ENCODE peak calls at places on chromosomes 13 and 19, in four cellular contexts. One of them, this sample, is unnamed.
A peak's percentile ranks its signal among the peaks of the same experiment; 100 is the strongest.

GRCh38 chr19:7515471-7516226 is at the start of gene ZNF358:
- DNase-seq in PC-3: peak; percentile 69
- DNase-seq in fibroblast of lung: peak; percentile 67
- DNase-seq in MM.1S: peak; percentile 53
- DNase-seq in this sample: peak; percentile 85

GRCh38 chr13:98451676-98452105 is 125.2 kb downstream of the STK24 start:
- DNase-seq in PC-3: no peak
- DNase-seq in fibroblast of lung: peak; percentile 81
- DNase-seq in MM.1S: no peak
- DNase-seq in this sample: peak; percentile 86

GRCh38 chr13:83327091-83327490 is 555.2 kb downstream of the SLITRK1 start:
- DNase-seq in PC-3: peak; percentile 74
- DNase-seq in fibroblast of lung: no peak
- DNase-seq in MM.1S: no peak
- DNase-seq in this sample: peak; percentile 3

GRCh38 chr19:10760268-10760944 is 42.5 kb downstream of the DNM2 start:
- DNase-seq in PC-3: peak; percentile 91
- DNase-seq in fibroblast of lung: peak; percentile 56
- DNase-seq in MM.1S: no peak
- DNase-seq in this sample: peak; percentile 34

GRCh38 chr13:24606486-24607170 is 73.6 kb upstream of the ATP12A start:
- DNase-seq in PC-3: no peak
- DNase-seq in fibroblast of lung: no peak
- DNase-seq in MM.1S: no peak
- DNase-seq in this sample: no peak

GRCh38 chr13:64709079-64709478 is 2521.1 kb downstream of the PCDH9 start:
- DNase-seq in PC-3: no peak
- DNase-seq in fibroblast of lung: no peak
- DNase-seq in MM.1S: no peak
- DNase-seq in this sample: no peak

GRCh38 chr13:99347911-99348451 is 40.8 kb upstream of the GPR183 start:
- DNase-seq in PC-3: no peak
- DNase-seq in fibroblast of lung: no peak
- DNase-seq in MM.1S: no peak
- DNase-seq in this sample: peak; percentile 9

GRCh38 chr19:18322318-18322758 is 538 bp downstream of the LSM4 start:
- DNase-seq in PC-3: peak; percentile 43
- DNase-seq in fibroblast of lung: peak; percentile 69
- DNase-seq in MM.1S: peak; percentile 53
- DNase-seq in this sample: peak; percentile 80

GRCh38 chr13:27961227-27962085 is 7.7 kb downstream of the CDX2 start:
- DNase-seq in PC-3: no peak
- DNase-seq in fibroblast of lung: no peak
- DNase-seq in MM.1S: no peak
- DNase-seq in this sample: no peak
- TF ChIP-seq EZH2 in PC-3: no peak
- TF ChIP-seq EZH2 in fibroblast of lung: no peak
- TF ChIP-seq EZH2 in MM.1S: no peak
- TF ChIP-seq EZH2 in this sample: peak; percentile 42

DNA sequence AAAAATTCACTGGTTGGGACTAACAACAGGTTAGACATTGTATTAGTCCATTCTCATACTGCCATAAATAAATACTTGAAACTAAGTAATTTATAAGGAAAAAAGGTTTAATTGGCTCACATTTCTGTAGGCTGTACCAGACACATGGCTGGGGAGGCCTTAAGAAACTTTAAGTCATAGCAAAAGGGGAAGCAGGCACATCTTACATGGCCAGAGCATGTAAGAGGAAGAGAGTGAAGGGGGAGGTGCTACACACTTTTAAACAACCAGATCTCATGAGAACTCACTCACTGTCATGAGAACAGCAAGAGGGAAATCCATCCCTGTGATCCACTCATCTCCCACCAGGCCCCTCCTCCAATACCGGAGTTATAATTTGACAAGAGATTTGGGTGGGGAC is 125.9 kb downstream of the SUCLA2 start:
- DNase-seq in PC-3: no peak
- DNase-seq in fibroblast of lung: no peak
- DNase-seq in MM.1S: no peak
- DNase-seq in this sample: no peak
- TF ChIP-seq EZH2 in PC-3: no peak
- TF ChIP-seq EZH2 in fibroblast of lung: no peak
- TF ChIP-seq EZH2 in MM.1S: no peak
- TF ChIP-seq EZH2 in this sample: no peak

GRCh38 chr19:46299004-46299509 is 2.2 kb downstream of the HIF3A start:
- DNase-seq in PC-3: peak; percentile 76
- DNase-seq in fibroblast of lung: peak; percentile 66
- DNase-seq in MM.1S: no peak
- DNase-seq in this sample: peak; percentile 88

GRCh38 chr19:46298477-46299003 is 1.7 kb downstream of the HIF3A start:
- DNase-seq in PC-3: no peak
- DNase-seq in fibroblast of lung: no peak
- DNase-seq in MM.1S: no peak
- DNase-seq in this sample: no peak

GRCh38 chr19:46297700-46298476 is 1.0 kb downstream of the HIF3A start:
- DNase-seq in PC-3: no peak
- DNase-seq in fibroblast of lung: no peak
- DNase-seq in MM.1S: no peak
- DNase-seq in this sample: no peak

GRCh38 chr19:46295401-46296308 is 1.2 kb upstream of the HIF3A start:
- DNase-seq in PC-3: no peak
- DNase-seq in fibroblast of lung: no peak
- DNase-seq in MM.1S: no peak
- DNase-seq in this sample: no peak

DNA sequence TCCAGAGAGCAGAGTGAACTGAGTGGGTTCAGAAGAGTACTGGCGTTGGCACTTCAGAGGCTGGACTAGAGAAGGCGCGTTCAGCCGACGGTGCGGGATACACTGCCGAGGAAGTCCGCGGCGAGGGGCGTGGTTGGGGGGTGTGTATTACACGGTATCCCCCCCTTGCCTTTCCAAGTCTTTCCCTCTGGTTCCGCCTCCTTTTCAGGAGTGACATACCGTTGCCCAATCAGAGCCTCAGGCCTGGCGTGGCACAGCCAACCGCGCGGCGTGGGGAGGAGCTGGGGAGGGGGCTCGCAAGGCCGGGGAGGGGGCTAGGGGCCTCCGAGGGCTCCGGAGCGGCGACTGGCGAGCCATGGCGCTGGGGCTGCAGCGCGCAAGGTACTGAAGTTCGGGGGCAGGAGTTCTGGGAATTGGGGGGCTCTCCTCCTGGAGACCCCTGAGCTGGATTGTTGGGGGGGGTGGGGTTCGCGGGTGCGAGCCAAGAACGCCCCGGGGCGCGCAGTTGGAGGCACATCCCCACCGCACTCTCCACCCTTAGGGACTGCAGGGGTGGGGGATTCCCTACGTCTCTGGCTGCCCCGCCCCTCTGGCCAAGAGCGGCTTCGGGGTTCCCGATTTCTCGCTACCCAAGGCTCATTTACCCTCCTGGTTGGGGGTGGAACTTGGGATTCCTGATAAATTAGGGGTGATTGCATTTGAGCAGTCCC is at the start of gene HIF3A:
- DNase-seq in PC-3: no peak
- DNase-seq in fibroblast of lung: no peak
- DNase-seq in MM.1S: no peak
- DNase-seq in this sample: peak; percentile 23
- TF ChIP-seq EZH2 in PC-3: no peak
- TF ChIP-seq EZH2 in fibroblast of lung: no peak
- TF ChIP-seq EZH2 in MM.1S: no peak
- TF ChIP-seq EZH2 in this sample: no peak

DNA sequence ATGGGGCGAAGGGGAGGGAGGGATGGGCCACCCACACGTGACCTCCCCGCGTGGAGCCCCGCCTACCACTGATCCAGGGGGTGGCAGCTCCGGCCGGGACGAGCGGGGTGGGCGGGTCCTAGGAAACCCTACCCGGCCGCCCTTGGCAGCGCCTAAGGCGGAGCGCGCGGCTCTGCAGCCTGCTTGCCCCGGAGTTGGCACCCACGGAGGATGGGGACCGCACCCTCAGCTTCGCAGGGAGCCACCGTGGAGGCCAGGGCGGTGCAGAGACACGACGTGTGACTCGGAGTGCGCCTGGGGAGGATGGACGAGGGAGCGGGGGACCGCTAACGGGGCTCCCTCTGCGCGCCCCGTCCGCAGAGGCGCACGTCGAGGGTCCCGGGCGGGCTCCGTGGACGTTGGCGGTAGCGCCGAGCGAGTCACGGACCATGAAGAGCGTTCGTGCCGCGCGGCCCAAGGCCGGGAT is at the start of gene RGS9BP:
- DNase-seq in PC-3: peak; percentile 61
- DNase-seq in fibroblast of lung: peak; percentile 45
- DNase-seq in MM.1S: peak; percentile 73
- DNase-seq in this sample: peak; percentile 89
- TF ChIP-seq EZH2 in PC-3: no peak
- TF ChIP-seq EZH2 in fibroblast of lung: no peak
- TF ChIP-seq EZH2 in MM.1S: no peak
- TF ChIP-seq EZH2 in this sample: no peak

DNA sequence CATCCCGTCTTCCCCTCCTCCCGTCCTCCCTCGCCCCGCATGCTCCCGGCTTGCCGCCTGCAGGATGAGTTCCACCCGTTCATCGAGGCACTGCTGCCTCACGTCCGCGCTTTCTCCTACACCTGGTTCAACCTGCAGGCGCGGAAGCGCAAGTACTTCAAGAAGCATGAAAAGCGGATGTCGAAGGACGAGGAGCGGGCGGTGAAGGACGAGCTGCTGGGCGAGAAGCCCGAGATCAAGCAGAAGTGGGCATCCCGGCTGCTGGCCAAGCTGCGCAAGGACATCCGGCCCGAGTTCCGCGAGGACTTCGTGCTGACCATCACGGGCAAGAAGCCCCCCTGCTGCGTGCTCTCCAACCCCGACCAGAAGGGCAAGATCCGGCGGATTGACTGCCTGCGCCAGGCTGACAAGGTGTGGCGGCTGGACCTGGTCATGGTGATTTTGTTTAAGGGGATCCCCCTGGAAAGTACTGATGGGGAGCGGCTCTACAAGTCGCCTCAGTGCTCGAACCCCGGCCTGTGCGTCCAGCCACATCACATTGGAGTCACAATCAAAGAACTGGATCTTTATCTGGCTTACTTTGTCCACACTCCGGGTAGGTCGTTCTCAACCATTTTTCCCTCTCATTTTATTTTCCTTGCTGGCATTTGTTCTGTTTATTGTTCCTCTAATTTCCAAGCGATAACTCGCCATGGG is 29.8 kb downstream of the NFIX start:
- DNase-seq in PC-3: peak; percentile 66
- DNase-seq in fibroblast of lung: peak; percentile 52
- DNase-seq in MM.1S: no peak
- DNase-seq in this sample: peak; percentile 56
- TF ChIP-seq EZH2 in PC-3: no peak
- TF ChIP-seq EZH2 in fibroblast of lung: no peak
- TF ChIP-seq EZH2 in MM.1S: no peak
- TF ChIP-seq EZH2 in this sample: no peak

GRCh38 chr19:3881272-3882040 is 971 bp downstream of the ATCAY start:
- DNase-seq in PC-3: no peak
- DNase-seq in fibroblast of lung: no peak
- DNase-seq in MM.1S: no peak
- DNase-seq in this sample: no peak
- TF ChIP-seq EZH2 in PC-3: no peak
- TF ChIP-seq EZH2 in fibroblast of lung: no peak
- TF ChIP-seq EZH2 in MM.1S: no peak
- TF ChIP-seq EZH2 in this sample: peak; percentile 62

GRCh38 chr19:17264641-17264979 is at the start of gene USHBP1:
- DNase-seq in PC-3: no peak
- DNase-seq in fibroblast of lung: no peak
- DNase-seq in MM.1S: no peak
- DNase-seq in this sample: no peak

GRCh38 chr19:17268754-17269153 is 1.5 kb downstream of the BABAM1 start:
- DNase-seq in PC-3: no peak
- DNase-seq in fibroblast of lung: no peak
- DNase-seq in MM.1S: no peak
- DNase-seq in this sample: no peak

GRCh38 chr19:17266589-17266974 is 661 bp upstream of the BABAM1 start:
- DNase-seq in PC-3: no peak
- DNase-seq in fibroblast of lung: no peak
- DNase-seq in MM.1S: no peak
- DNase-seq in this sample: no peak

GRCh38 chr19:17266026-17266425 is 1.2 kb upstream of the BABAM1 start:
- DNase-seq in PC-3: no peak
- DNase-seq in fibroblast of lung: no peak
- DNase-seq in MM.1S: no peak
- DNase-seq in this sample: no peak

DNA sequence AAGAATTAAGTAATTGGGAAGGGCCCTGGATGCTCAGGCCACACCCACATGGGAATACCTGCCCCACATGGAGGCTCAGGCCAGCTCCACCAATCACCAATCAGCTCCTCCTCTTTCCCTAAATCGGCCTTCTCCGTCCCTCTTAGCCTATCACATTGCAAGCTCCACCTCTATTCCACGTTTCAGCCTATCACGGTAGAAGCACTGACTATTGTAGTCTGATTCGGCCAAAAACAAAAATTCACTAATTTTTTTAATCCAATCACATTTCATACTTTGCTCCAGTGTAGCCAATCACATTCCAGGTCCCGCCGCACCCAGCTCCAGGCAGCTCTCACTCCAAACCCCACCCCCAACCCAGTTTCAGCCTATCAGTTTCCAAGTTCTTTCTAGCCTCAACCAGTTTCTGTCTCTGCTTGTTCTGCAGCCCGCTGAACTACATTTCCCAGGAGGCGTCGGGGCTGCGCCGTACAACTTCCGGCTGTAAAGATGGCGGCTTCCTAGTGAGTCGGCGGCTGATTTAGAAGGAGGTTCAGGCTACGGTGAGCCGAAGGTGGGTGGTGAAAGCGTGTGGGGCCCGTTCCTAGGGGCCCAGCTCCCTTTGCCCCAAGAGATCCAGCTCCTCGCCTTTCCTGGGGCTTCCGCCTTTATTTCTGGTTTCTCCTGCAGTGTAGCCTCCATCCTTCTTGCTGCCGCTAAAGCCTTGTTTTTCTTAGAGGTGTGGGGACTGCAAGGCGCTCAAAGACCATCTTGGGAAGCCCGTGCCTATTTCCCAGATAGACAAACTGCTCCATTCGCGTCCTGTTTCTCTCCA is at the start of gene BABAM1:
- DNase-seq in PC-3: peak; percentile 99
- DNase-seq in fibroblast of lung: peak; percentile 100
- DNase-seq in MM.1S: peak; percentile 99
- DNase-seq in this sample: peak; percentile 98
- TF ChIP-seq EZH2 in PC-3: no peak
- TF ChIP-seq EZH2 in fibroblast of lung: peak; percentile 83
- TF ChIP-seq EZH2 in MM.1S: no peak
- TF ChIP-seq EZH2 in this sample: no peak

DNA sequence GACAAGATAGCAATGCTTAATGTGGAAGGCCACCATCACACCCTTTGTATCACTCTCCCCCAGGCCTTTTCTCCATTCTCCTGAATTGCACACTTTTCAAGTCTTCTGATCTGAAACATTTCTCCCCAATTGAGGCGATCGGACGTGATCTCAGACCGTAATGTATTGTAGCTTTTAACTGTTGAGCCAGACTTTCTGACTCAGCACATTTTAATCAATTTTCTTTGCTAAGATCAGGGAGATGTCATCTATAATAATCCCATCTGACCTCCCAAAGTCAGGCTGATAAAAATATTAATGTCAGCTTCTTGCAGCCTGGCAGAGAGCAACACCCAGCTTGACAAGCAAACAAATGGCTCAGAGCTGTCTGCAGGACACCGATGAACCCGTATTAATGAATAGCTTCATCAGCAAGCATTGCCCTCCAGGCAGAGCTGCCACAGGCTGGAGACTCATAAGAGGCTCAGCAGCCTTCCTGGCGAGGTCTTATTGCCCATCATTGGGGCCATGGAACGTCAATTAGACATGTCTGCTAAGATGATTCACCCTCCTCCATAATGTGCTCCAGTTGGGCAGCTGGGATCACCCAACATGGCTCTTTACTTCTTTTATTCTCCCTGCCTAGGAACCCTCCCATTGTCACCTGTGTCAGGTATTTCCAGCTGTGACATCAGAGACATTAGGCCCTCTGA is 60.2 kb upstream of the UQCRFS1 start:
- DNase-seq in PC-3: no peak
- DNase-seq in fibroblast of lung: no peak
- DNase-seq in MM.1S: no peak
- DNase-seq in this sample: no peak
- TF ChIP-seq EZH2 in PC-3: no peak
- TF ChIP-seq EZH2 in fibroblast of lung: no peak
- TF ChIP-seq EZH2 in MM.1S: no peak
- TF ChIP-seq EZH2 in this sample: no peak